ENCODE peak calls at places on chromosomes 13 and 19, in four cellular contexts. S, A, I and M are unnamed samples.
A peak's percentile ranks its signal among the peaks of the same experiment; 100 is the strongest.

GRCh38 chr13:74695021-74695800 is 561.0 kb upstream of the KLF12 start:
- DNase-seq in I (peak; percentile 10), A (no peak), S (no peak), M (no peak)

GRCh38 chr19:32471811-32472210 is 66.2 kb downstream of the DPY19L3 start:
- DNase-seq in S (no peak), A (no peak), I (no peak), M (no peak)

GRCh38 chr13:110044521-110045200 is 258.3 kb upstream of the IRS2 start:
- DNase-seq in I (peak; percentile 19), S (peak; percentile 47), A (no peak), M (no peak)

GRCh38 chr19:33514885-33515485 is 6.6 kb downstream of the PEPD start:
- DNase-seq in I (peak; percentile 6), A (peak; percentile 30), S (no peak), M (no peak)

GRCh38 chr13:109255457-109255856 is 530.9 kb downstream of the IRS2 start:
- DNase-seq in A (no peak), I (no peak), S (no peak), M (no peak)

GRCh38 chr13:114000151-114001040 is 26.5 kb upstream of the C13orf46 start:
- DNase-seq in I (no peak), A (no peak), S (no peak), M (no peak)

GRCh38 chr19:42185281-42185680 is 32.2 kb downstream of the DEDD2 start:
- DNase-seq in I (peak; percentile 44), A (no peak), S (peak; percentile 56), M (no peak)

GRCh38 chr19:31152906-31153305 is 196.3 kb downstream of the TSHZ3 start:
- DNase-seq in S (no peak), I (no peak), A (no peak), M (no peak)

GRCh38 chr19:49387936-49388372 is at the start of gene KASH5:
- DNase-seq in S (peak; percentile 77), I (peak; percentile 52), A (peak; percentile 74), M (no peak)

GRCh38 chr19:55369651-55370304 is 485 bp downstream of the IL11 start:
- DNase-seq in S (peak; percentile 53), A (no peak), I (peak; percentile 58), M (no peak)

GRCh38 chr19:34961775-34962174 is 2.3 kb downstream of the ZNF792 start:
- DNase-seq in A (no peak), S (no peak), I (no peak), M (no peak)

GRCh38 chr19:34957830-34958751 is 5.9 kb downstream of the ZNF792 start:
- DNase-seq in S (no peak), I (no peak), A (no peak), M (no peak)

GRCh38 chr19:34960940-34961679 is 2.9 kb downstream of the ZNF792 start:
- DNase-seq in A (no peak), S (no peak), I (no peak), M (no peak)

GRCh38 chr19:34960103-34960805 is 3.8 kb downstream of the ZNF792 start:
- DNase-seq in I (no peak), A (no peak), S (peak; percentile 60), M (peak; percentile 34)

DNA sequence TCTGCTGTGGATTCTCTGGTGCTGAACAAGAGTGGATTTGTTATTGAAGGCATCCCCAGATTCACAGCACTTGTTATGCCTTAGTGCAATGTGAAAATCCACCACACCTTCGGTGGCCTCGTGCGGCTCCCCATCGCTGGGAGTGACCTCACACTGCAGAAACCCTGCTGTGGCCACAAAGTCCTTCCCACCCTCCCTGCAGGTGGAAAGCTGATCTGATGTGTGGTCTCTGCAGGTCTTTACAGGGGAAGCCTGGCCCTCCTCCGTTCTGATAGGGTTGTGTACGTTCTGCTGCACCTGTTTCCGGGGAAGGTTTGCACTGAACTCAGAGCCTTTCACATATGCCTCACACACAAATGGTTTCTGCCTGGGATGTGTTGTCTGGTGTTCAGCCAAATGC is 5.0 kb downstream of the ZNF792 start:
- DNase-seq in S (no peak), A (no peak), I (no peak), M (no peak)
- H3K36me3 ChIP-seq in S (peaks cover 17% of the 10 kb centered on the region), A (peaks cover 32% of the 10 kb centered on the region), I (peaks cover 14% of the 10 kb centered on the region), M (peaks cover 13% of the 10 kb centered on the region)

DNA sequence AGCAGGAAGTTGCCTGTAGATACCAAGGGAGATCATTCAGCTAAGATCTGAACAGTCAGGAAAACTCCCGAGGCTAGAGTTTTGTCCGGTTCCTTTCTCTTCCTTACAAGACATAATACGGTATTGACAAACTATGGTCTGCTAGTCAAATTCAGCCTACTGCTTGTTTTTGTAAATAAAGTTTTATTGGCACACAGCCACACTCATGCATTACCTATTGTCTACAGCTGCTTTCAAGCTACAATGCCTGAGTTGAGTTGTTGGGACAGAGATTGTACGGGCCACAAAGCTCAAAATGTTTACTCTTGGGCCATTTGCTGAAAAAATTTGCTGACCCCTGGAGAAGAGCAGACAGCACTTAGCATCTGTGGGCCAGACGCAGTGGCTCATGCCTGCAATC is 2.5 kb downstream of the SLC1A6 start:
- DNase-seq in I (no peak), A (no peak), S (no peak), M (no peak)
- H3K4me3 ChIP-seq in I (no peak overlapping the region), A (no peak overlapping the region), S (no peak overlapping the region), M (no peak overlapping the region)

DNA sequence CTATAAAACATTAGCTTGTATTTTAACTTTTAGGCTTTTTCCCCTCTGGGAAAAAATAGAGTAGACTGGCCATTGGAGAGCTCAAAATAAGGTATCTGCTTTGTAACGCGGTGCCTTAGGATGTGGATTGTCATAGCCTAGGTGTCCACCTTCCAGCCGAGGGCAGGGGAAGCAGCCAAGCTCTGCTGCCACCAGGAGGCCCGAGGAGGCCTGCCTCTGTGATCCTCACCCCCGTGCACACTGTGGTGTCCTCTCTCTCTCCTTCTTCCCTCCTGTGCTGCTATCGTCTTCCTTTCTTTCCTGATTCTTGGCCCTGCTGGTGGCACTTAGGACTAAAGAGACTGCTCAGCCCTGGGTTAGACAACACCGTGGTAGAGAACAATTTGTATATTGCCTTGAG is 11.3 kb downstream of the HNRNPM start:
- DNase-seq in I (no peak), S (no peak), A (no peak), M (no peak)
- TF ChIP-seq CTCF in I (no peak), S (peak; percentile 23), A (no peak), M (peak; percentile 24)

DNA sequence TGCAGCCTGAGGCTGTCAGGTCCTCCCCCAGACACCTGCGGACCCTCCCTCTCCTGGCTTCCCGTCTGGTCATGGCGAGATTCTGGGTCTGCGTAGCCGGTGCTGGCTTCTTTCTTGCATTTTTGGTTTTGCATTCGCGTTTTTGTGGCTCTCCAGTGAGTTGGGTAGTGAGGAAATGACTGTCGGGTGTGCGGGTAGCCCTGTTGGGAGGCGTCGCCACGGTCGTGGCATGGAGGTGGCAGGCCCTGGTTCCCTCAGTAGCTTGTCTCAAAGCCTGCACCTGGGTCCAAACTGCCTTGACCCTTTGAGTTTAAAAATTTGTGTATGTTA is 278 bp downstream of the NHLRC3 start:
- DNase-seq in A (peak; percentile 46), I (no peak), S (no peak), M (no peak)
- H3K36me3 ChIP-seq in A (no peaks in the 10 kb centered on the region), I (no peaks in the 10 kb centered on the region), S (peaks cover 3% of the 10 kb centered on the region), M (no peaks in the 10 kb centered on the region)

GRCh38 chr13:28545583-28546333 is 50.8 kb upstream of the FLT1 start:
- DNase-seq in S (no peak), A (peak; percentile 47), I (no peak), M (no peak)
- H3K4me3 ChIP-seq in S (no peak overlapping the region), A (no peak overlapping the region), I (no peak overlapping the region), M (no peak overlapping the region)

GRCh38 chr19:676007-676342 is 217 bp upstream of the FSTL3 start:
- DNase-seq in S (no peak), A (no peak), I (no peak), M (no peak)

GRCh38 chr19:674282-675151 is 1.7 kb upstream of the FSTL3 start:
- DNase-seq in A (no peak), S (no peak), I (no peak), M (no peak)

GRCh38 chr19:676343-677105 is at the start of gene FSTL3:
- DNase-seq in S (peak; percentile 36), A (no peak), I (peak; percentile 34), M (no peak)

GRCh38 chr19:664913-665443 is 2.0 kb upstream of the RNF126 start:
- DNase-seq in I (peak; percentile 71), S (peak; percentile 85), A (peak; percentile 90), M (no peak)

DNA sequence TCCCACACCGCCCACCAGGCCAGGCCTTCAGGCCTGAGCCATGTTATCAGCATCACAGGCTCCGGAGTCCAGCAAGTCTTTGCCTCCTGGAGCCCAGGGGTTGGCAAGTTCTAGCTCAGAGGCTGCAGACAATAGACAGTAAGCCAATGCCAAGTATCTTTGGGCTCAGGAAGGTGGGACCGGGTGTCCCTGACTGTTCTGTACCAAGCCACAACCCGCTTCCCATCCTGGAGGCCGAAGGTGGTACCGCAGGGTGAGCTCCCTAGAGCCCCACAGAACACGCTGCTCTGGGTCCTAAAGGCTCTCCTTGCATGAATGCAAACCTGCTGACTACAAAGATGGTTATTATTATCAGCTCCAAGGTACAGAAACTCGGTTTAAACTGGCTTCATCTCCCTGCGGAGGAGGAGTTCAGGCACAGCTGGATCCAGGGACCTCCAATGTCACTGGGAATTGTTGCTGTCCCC is 5.5 kb upstream of the FSTL3 start:
- DNase-seq in S (no peak), A (no peak), I (no peak), M (no peak)
- TF ChIP-seq CTCF in S (peak; percentile 4), A (no peak), I (no peak), M (no peak)

GRCh38 chr19:58552655-58553054 is 2.2 kb downstream of the CHMP2A start:
- DNase-seq in I (no peak), A (no peak), S (no peak), M (no peak)
- H3K36me3 ChIP-seq in I (peaks cover 55% of the 10 kb centered on the region), A (peaks cover 34% of the 10 kb centered on the region), S (peaks cover 50% of the 10 kb centered on the region), M (peaks cover 15% of the 10 kb centered on the region)

DNA sequence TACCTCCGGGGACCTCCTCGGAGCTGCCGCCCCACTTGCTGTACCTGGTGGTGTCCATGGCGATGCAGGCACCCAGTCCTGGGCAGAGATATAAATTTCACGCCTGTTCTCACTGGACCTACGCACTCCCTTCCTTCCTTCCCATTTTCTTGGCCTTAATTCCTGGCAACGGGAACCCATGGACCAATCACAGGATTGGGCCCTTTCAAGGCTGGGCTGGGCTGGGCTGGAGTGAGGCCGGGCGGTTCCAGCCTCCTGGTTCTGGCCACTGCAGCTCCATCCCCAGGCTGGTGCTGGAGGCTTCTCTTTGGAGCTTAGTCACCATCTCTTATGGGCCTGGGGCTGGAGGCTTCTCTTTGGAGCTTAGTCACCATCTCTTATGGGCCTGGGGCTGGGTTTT is at the start of gene CLEC4G:
- DNase-seq in I (no peak), A (no peak), S (no peak), M (no peak)
- H3K4me3 ChIP-seq in I (no peak within 1 kb of the TSS), A (no peak within 1 kb of the TSS), S (no peak within 1 kb of the TSS), M (no peak within 1 kb of the TSS)

GRCh38 chr13:20867408-20867807 is 35.1 kb downstream of the XPO4 start:
- DNase-seq in A (no peak), S (no peak), I (no peak), M (no peak)
- TF ChIP-seq CTCF in A (no peak), S (no peak), I (no peak), M (no peak)